ENCODE peak calls at places on chromosomes 16 and 17, in seven cellular contexts. Q, R, M, J, V, O and K are unnamed samples.

GRCh38 chr17:18361837-18362380 is 1.4 kb downstream of the SHMT1 start:
- DNase-seq in Q (no peak), R (peak), M (no peak), J (no peak), V (no peak), O (no peak), K (no peak)

GRCh38 chr17:78359216-78359935 is 501 bp downstream of the SOCS3 start:
- DNase-seq in Q (no peak), R (peak), M (no peak), J (no peak), V (no peak), O (no peak), K (no peak)

GRCh38 chr16:2150418-2151187 is 2.2 kb downstream of the RAB26 start:
- DNase-seq in Q (no peak), R (no peak), M (no peak), J (peak), V (no peak), O (no peak), K (no peak)

GRCh38 chr16:17277981-17278381 is 192.8 kb downstream of the XYLT1 start:
- DNase-seq in Q (no peak), R (peak), M (no peak), J (no peak), V (peak), O (no peak), K (no peak)

GRCh38 chr16:85151603-85152413 is 39.5 kb upstream of the CIBAR2 start:
- DNase-seq in Q (no peak), R (no peak), M (no peak), J (peak), V (peak), O (no peak), K (no peak)

GRCh38 chr17:75753514-75754377 is 11.2 kb downstream of the GALK1 start:
- DNase-seq in Q (peak), R (no peak), M (peak), J (no peak), V (peak), O (peak), K (peak)

GRCh38 chr16:79971237-79971572 is 370.7 kb upstream of the MAF start:
- DNase-seq in Q (no peak), R (no peak), M (no peak), J (no peak), V (no peak), O (no peak), K (no peak)

GRCh38 chr17:77428901-77429734 is 288.3 kb downstream of the SEC14L1 start:
- DNase-seq in Q (no peak), R (no peak), M (no peak), J (no peak), V (no peak), O (no peak), K (no peak)

GRCh38 chr16:17358846-17359245 is 111.9 kb downstream of the XYLT1 start:
- DNase-seq in Q (no peak), R (no peak), M (no peak), J (no peak), V (no peak), O (no peak), K (no peak)

GRCh38 chr16:78213751-78214150 is 114.3 kb downstream of the WWOX start:
- DNase-seq in Q (no peak), R (peak), M (no peak), J (no peak), V (no peak), O (no peak), K (no peak)

GRCh38 chr16:11004957-11005610 is 60.7 kb downstream of the CLEC16A start:
- DNase-seq in Q (no peak), R (no peak), M (no peak), J (no peak), V (no peak), O (no peak), K (no peak)

GRCh38 chr17:41935641-41936040 is 5.2 kb downstream of the ODAD4 start:
- DNase-seq in Q (no peak), R (peak), M (no peak), J (no peak), V (no peak), O (no peak), K (no peak)

GRCh38 chr16:77531741-77532140 is 96.9 kb upstream of the ADAMTS18 start:
- DNase-seq in Q (no peak), R (peak), M (no peak), J (peak), V (no peak), O (no peak), K (no peak)

GRCh38 chr16:85126731-85127662 is 14.7 kb upstream of the CIBAR2 start:
- DNase-seq in Q (peak), R (peak), M (no peak), J (peak), V (no peak), O (no peak), K (peak)

GRCh38 chr17:56678249-56679144 is 85.0 kb downstream of the NOG start:
- DNase-seq in Q (no peak), R (no peak), M (no peak), J (no peak), V (no peak), O (no peak), K (no peak)

GRCh38 chr17:67359960-67360817 is 6.2 kb downstream of the PSMD12 start:
- DNase-seq in Q (no peak), R (no peak), M (peak), J (peak), V (no peak), O (peak), K (no peak)

GRCh38 chr16:89779231-89779912 is 37.1 kb downstream of the FANCA start:
- DNase-seq in Q (no peak), R (no peak), M (no peak), J (no peak), V (no peak), O (no peak), K (no peak)

GRCh38 chr17:48038687-48039086 is 1.1 kb upstream of the COPZ2 start:
- DNase-seq in Q (no peak), R (no peak), M (no peak), J (no peak), V (no peak), O (no peak), K (no peak)

GRCh38 chr16:21218135-21218534 is 6.8 kb upstream of the ZP2 start:
- DNase-seq in Q (no peak), R (no peak), M (no peak), J (peak), V (no peak), O (no peak), K (no peak)

GRCh38 chr17:64369007-64369893 is 21.4 kb downstream of the PECAM1 start:
- DNase-seq in Q (no peak), R (no peak), M (no peak), J (no peak), V (no peak), O (no peak), K (no peak)

GRCh38 chr17:82216301-82217119 is 3.9 kb upstream of the CCDC57 start:
- DNase-seq in Q (no peak), R (peak), M (peak), J (peak), V (peak), O (peak), K (no peak)

GRCh38 chr16:85137323-85138072 is 25.2 kb upstream of the CIBAR2 start:
- DNase-seq in Q (no peak), R (peak), M (no peak), J (peak), V (no peak), O (no peak), K (no peak)

GRCh38 chr17:50173335-50173941 is 7.6 kb downstream of the SGCA start:
- DNase-seq in Q (no peak), R (no peak), M (no peak), J (no peak), V (no peak), O (no peak), K (no peak)

GRCh38 chr16:67256701-67257230 is 8.0 kb downstream of the SLC9A5 start:
- DNase-seq in Q (no peak), R (no peak), M (no peak), J (no peak), V (no peak), O (no peak), K (no peak)

GRCh38 chr16:54942353-54942943 is 11.8 kb downstream of the IRX5 start:
- DNase-seq in Q (no peak), R (no peak), M (no peak), J (no peak), V (no peak), O (no peak), K (no peak)

GRCh38 chr17:56593073-56593740 is at the start of gene NOG:
- DNase-seq in Q (peak), R (peak), M (peak), J (peak), V (peak), O (no peak), K (peak)

GRCh38 chr17:17737938-17738894 is 57.0 kb downstream of the RAI1 start:
- DNase-seq in Q (no peak), R (no peak), M (no peak), J (no peak), V (no peak), O (no peak), K (no peak)

GRCh38 chr17:77423589-77424451 is 283.1 kb downstream of the SEC14L1 start:
- DNase-seq in Q (no peak), R (no peak), M (no peak), J (peak), V (no peak), O (no peak), K (no peak)

GRCh38 chr17:52181842-52182241 is 23.3 kb upstream of the CA10 start:
- DNase-seq in Q (no peak), R (no peak), M (no peak), J (no peak), V (no peak), O (no peak), K (no peak)

GRCh38 chr17:40112191-40112590 is 9.6 kb upstream of the MSL1 start:
- DNase-seq in Q (no peak), R (no peak), M (no peak), J (no peak), V (no peak), O (no peak), K (no peak)

GRCh38 chr16:31277659-31278260 is 18.0 kb downstream of the ITGAM start:
- DNase-seq in Q (no peak), R (no peak), M (no peak), J (no peak), V (no peak), O (no peak), K (no peak)

GRCh38 chr17:69761767-69762321 is 313.2 kb upstream of the KCNJ16 start:
- DNase-seq in Q (no peak), R (peak), M (no peak), J (peak), V (no peak), O (no peak), K (no peak)